ENCODE peak calls at places on chromosomes 5 and 9, in five cellular contexts. One of them, this sample, is unnamed. For H3K4me1, the result is how much of the 10 kb centered on the place peaks cover.

GRCh38 chr5:127549551-127549950 is 32.1 kb downstream of the PRRC1 start:
- DNase-seq in upper lobe of left lung: no peak
- DNase-seq in SJSA1: peak
- DNase-seq in HAP-1: no peak
- DNase-seq in CD4-positive, alpha-beta memory T cell: no peak
- DNase-seq in this sample: no peak

GRCh38 chr9:104810421-104811339 is 46.8 kb downstream of the NIPSNAP3B start:
- DNase-seq in upper lobe of left lung: no peak
- DNase-seq in HAP-1: no peak
- DNase-seq in SJSA1: no peak
- DNase-seq in CD4-positive, alpha-beta memory T cell: no peak
- DNase-seq in this sample: no peak

GRCh38 chr9:19232830-19233194 is 2.3 kb downstream of the DENND4C start:
- DNase-seq in HAP-1: peak
- DNase-seq in upper lobe of left lung: no peak
- DNase-seq in CD4-positive, alpha-beta memory T cell: peak
- DNase-seq in SJSA1: no peak
- DNase-seq in this sample: no peak

GRCh38 chr9:136543830-136544548 is 1.9 kb downstream of the NOTCH1 start:
- DNase-seq in CD4-positive, alpha-beta memory T cell: no peak
- DNase-seq in upper lobe of left lung: peak
- DNase-seq in SJSA1: no peak
- DNase-seq in HAP-1: no peak
- DNase-seq in this sample: no peak

GRCh38 chr5:174759091-174759490 is 34.7 kb downstream of the MSX2 start:
- DNase-seq in SJSA1: no peak
- DNase-seq in HAP-1: no peak
- DNase-seq in upper lobe of left lung: no peak
- DNase-seq in CD4-positive, alpha-beta memory T cell: no peak
- DNase-seq in this sample: no peak

GRCh38 chr5:1910861-1911772 is 28.4 kb upstream of the IRX4 start:
- DNase-seq in HAP-1: no peak
- DNase-seq in upper lobe of left lung: no peak
- DNase-seq in SJSA1: no peak
- DNase-seq in CD4-positive, alpha-beta memory T cell: no peak
- DNase-seq in this sample: no peak

GRCh38 chr5:151298063-151298462 is 5.5 kb downstream of the SLC36A3 start:
- DNase-seq in HAP-1: no peak
- DNase-seq in CD4-positive, alpha-beta memory T cell: no peak
- DNase-seq in upper lobe of left lung: no peak
- DNase-seq in SJSA1: no peak
- DNase-seq in this sample: no peak

GRCh38 chr9:132752877-132753592 is 82.8 kb downstream of the GTF3C4 start:
- DNase-seq in upper lobe of left lung: no peak
- DNase-seq in CD4-positive, alpha-beta memory T cell: no peak
- DNase-seq in HAP-1: no peak
- DNase-seq in SJSA1: peak
- DNase-seq in this sample: no peak

GRCh38 chr5:179118756-179119414 is 58.7 kb downstream of the ZNF354C start:
- DNase-seq in SJSA1: no peak
- DNase-seq in upper lobe of left lung: no peak
- DNase-seq in CD4-positive, alpha-beta memory T cell: no peak
- DNase-seq in HAP-1: no peak
- DNase-seq in this sample: peak

GRCh38 chr9:30075451-30076199 is 2308.8 kb upstream of the ACO1 start:
- DNase-seq in SJSA1: no peak
- DNase-seq in upper lobe of left lung: no peak
- DNase-seq in CD4-positive, alpha-beta memory T cell: peak
- DNase-seq in HAP-1: no peak
- DNase-seq in this sample: no peak

GRCh38 chr9:135498381-135499126 is 1.9 kb upstream of the MRPS2 start:
- DNase-seq in upper lobe of left lung: no peak
- DNase-seq in HAP-1: no peak
- DNase-seq in SJSA1: no peak
- DNase-seq in CD4-positive, alpha-beta memory T cell: no peak
- DNase-seq in this sample: no peak

GRCh38 chr9:136013524-136014034 is 52.4 kb upstream of the UBAC1 start:
- DNase-seq in SJSA1: no peak
- DNase-seq in upper lobe of left lung: peak
- DNase-seq in CD4-positive, alpha-beta memory T cell: no peak
- DNase-seq in HAP-1: no peak
- DNase-seq in this sample: peak

GRCh38 chr9:99299214-99300102 is 77.4 kb downstream of the SEC61B start:
- DNase-seq in upper lobe of left lung: no peak
- DNase-seq in SJSA1: peak
- DNase-seq in CD4-positive, alpha-beta memory T cell: no peak
- DNase-seq in HAP-1: no peak
- DNase-seq in this sample: no peak

GRCh38 chr9:6805532-6805931 is 47.8 kb downstream of the KDM4C start:
- DNase-seq in SJSA1: no peak
- DNase-seq in upper lobe of left lung: no peak
- DNase-seq in HAP-1: no peak
- DNase-seq in CD4-positive, alpha-beta memory T cell: no peak
- DNase-seq in this sample: no peak

GRCh38 chr5:41878598-41879305 is 8.5 kb upstream of the OXCT1 start:
- DNase-seq in upper lobe of left lung: no peak
- DNase-seq in HAP-1: peak
- DNase-seq in SJSA1: no peak
- DNase-seq in CD4-positive, alpha-beta memory T cell: no peak
- DNase-seq in this sample: no peak

GRCh38 chr5:111756701-111757581 is at the start of gene NREP:
- DNase-seq in CD4-positive, alpha-beta memory T cell: peak
- DNase-seq in HAP-1: peak
- DNase-seq in SJSA1: peak
- DNase-seq in upper lobe of left lung: peak
- DNase-seq in this sample: peak

GRCh38 chr5:125835293-125836172 is 587.7 kb upstream of the GRAMD2B start:
- DNase-seq in SJSA1: peak
- DNase-seq in upper lobe of left lung: no peak
- DNase-seq in CD4-positive, alpha-beta memory T cell: no peak
- DNase-seq in HAP-1: peak
- DNase-seq in this sample: no peak

GRCh38 chr5:100799166-100799565 is 103.9 kb downstream of the ST8SIA4 start:
- DNase-seq in CD4-positive, alpha-beta memory T cell: no peak
- DNase-seq in SJSA1: no peak
- DNase-seq in upper lobe of left lung: no peak
- DNase-seq in HAP-1: no peak
- DNase-seq in this sample: no peak

GRCh38 chr9:98765276-98765675 is 31.1 kb downstream of the ANKS6 start:
- DNase-seq in upper lobe of left lung: no peak
- DNase-seq in HAP-1: no peak
- DNase-seq in SJSA1: no peak
- DNase-seq in CD4-positive, alpha-beta memory T cell: no peak
- DNase-seq in this sample: no peak

GRCh38 chr9:20550326-20550725 is 72.0 kb downstream of the MLLT3 start:
- DNase-seq in SJSA1: no peak
- DNase-seq in HAP-1: no peak
- DNase-seq in upper lobe of left lung: no peak
- DNase-seq in CD4-positive, alpha-beta memory T cell: no peak
- DNase-seq in this sample: no peak

GRCh38 chr9:20551236-20551635 is 71.1 kb downstream of the MLLT3 start:
- DNase-seq in CD4-positive, alpha-beta memory T cell: no peak
- DNase-seq in upper lobe of left lung: no peak
- DNase-seq in SJSA1: no peak
- DNase-seq in HAP-1: no peak
- DNase-seq in this sample: no peak

GRCh38 chr9:20553750-20554149 is 68.5 kb downstream of the MLLT3 start:
- DNase-seq in HAP-1: no peak
- DNase-seq in CD4-positive, alpha-beta memory T cell: no peak
- DNase-seq in upper lobe of left lung: no peak
- DNase-seq in SJSA1: no peak
- DNase-seq in this sample: no peak

GRCh38 chr9:20551835-20552234 is 70.5 kb downstream of the MLLT3 start:
- DNase-seq in upper lobe of left lung: no peak
- DNase-seq in HAP-1: no peak
- DNase-seq in SJSA1: no peak
- DNase-seq in CD4-positive, alpha-beta memory T cell: no peak
- DNase-seq in this sample: no peak

GRCh38 chr9:20552874-20553624 is 69.2 kb downstream of the MLLT3 start:
- DNase-seq in SJSA1: peak
- DNase-seq in HAP-1: no peak
- DNase-seq in CD4-positive, alpha-beta memory T cell: peak
- DNase-seq in upper lobe of left lung: no peak
- DNase-seq in this sample: no peak
- H3K4me1 ChIP-seq in SJSA1: under half
- H3K4me1 ChIP-seq in HAP-1: under half
- H3K4me1 ChIP-seq in CD4-positive, alpha-beta memory T cell: half or more
- H3K4me1 ChIP-seq in upper lobe of left lung: under half
- H3K4me1 ChIP-seq in this sample: under half

GRCh38 chr5:168327019-168327421 is 35.6 kb downstream of the WWC1 start:
- DNase-seq in CD4-positive, alpha-beta memory T cell: no peak
- DNase-seq in HAP-1: no peak
- DNase-seq in SJSA1: no peak
- DNase-seq in upper lobe of left lung: no peak
- DNase-seq in this sample: no peak

GRCh38 chr5:168329302-168329701 is 37.9 kb downstream of the WWC1 start:
- DNase-seq in CD4-positive, alpha-beta memory T cell: no peak
- DNase-seq in upper lobe of left lung: no peak
- DNase-seq in SJSA1: peak
- DNase-seq in HAP-1: no peak
- DNase-seq in this sample: no peak

GRCh38 chr5:168327451-168327850 is 36.0 kb downstream of the WWC1 start:
- DNase-seq in upper lobe of left lung: no peak
- DNase-seq in CD4-positive, alpha-beta memory T cell: no peak
- DNase-seq in HAP-1: no peak
- DNase-seq in SJSA1: no peak
- DNase-seq in this sample: no peak

GRCh38 chr5:168327994-168328393 is 36.5 kb downstream of the WWC1 start:
- DNase-seq in upper lobe of left lung: no peak
- DNase-seq in CD4-positive, alpha-beta memory T cell: no peak
- DNase-seq in HAP-1: no peak
- DNase-seq in SJSA1: no peak
- DNase-seq in this sample: no peak

GRCh38 chr5:168328804-168329203 is 37.4 kb downstream of the WWC1 start:
- DNase-seq in HAP-1: no peak
- DNase-seq in SJSA1: no peak
- DNase-seq in CD4-positive, alpha-beta memory T cell: no peak
- DNase-seq in upper lobe of left lung: no peak
- DNase-seq in this sample: no peak
- H3K4me1 ChIP-seq in HAP-1: under half
- H3K4me1 ChIP-seq in SJSA1: under half
- H3K4me1 ChIP-seq in CD4-positive, alpha-beta memory T cell: under half
- H3K4me1 ChIP-seq in upper lobe of left lung: under half
- H3K4me1 ChIP-seq in this sample: under half

GRCh38 chr9:4486176-4486575 is 4.1 kb upstream of the SLC1A1 start:
- DNase-seq in upper lobe of left lung: no peak
- DNase-seq in CD4-positive, alpha-beta memory T cell: no peak
- DNase-seq in SJSA1: no peak
- DNase-seq in HAP-1: no peak
- DNase-seq in this sample: no peak
- H3K4me1 ChIP-seq in upper lobe of left lung: under half
- H3K4me1 ChIP-seq in CD4-positive, alpha-beta memory T cell: under half
- H3K4me1 ChIP-seq in SJSA1: under half
- H3K4me1 ChIP-seq in HAP-1: under half
- H3K4me1 ChIP-seq in this sample: under half

GRCh38 chr9:134388976-134389375 is 62.7 kb downstream of the RXRA start:
- DNase-seq in HAP-1: no peak
- DNase-seq in upper lobe of left lung: no peak
- DNase-seq in SJSA1: no peak
- DNase-seq in CD4-positive, alpha-beta memory T cell: no peak
- DNase-seq in this sample: no peak

GRCh38 chr9:134389659-134390058 is 63.4 kb downstream of the RXRA start:
- DNase-seq in HAP-1: no peak
- DNase-seq in SJSA1: no peak
- DNase-seq in upper lobe of left lung: no peak
- DNase-seq in CD4-positive, alpha-beta memory T cell: no peak
- DNase-seq in this sample: no peak

GRCh38 chr9:134391319-134392231 is 65.3 kb downstream of the RXRA start:
- DNase-seq in HAP-1: no peak
- DNase-seq in CD4-positive, alpha-beta memory T cell: peak
- DNase-seq in SJSA1: no peak
- DNase-seq in upper lobe of left lung: peak
- DNase-seq in this sample: no peak

GRCh38 chr9:134390537-134390936 is 64.3 kb downstream of the RXRA start:
- DNase-seq in upper lobe of left lung: no peak
- DNase-seq in CD4-positive, alpha-beta memory T cell: peak
- DNase-seq in HAP-1: no peak
- DNase-seq in SJSA1: no peak
- DNase-seq in this sample: no peak

DNA sequence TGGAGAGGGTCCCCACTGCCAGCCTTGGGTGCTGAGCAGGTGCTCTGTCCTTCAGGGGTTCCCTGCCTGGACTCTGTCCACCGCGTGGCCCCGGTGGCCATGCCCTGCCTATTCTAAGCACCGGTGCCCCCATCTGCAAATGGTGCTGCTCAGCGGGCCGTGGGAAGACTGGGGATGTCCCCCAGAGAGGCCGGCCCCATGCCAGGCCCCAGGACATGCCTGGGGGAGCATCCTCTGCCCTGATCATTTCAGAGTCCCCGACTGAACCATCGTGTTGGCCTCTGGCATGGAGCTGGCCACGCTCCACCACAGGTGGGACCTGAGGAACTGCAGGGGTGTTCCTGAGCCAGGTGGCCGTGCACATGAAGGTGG is 64.7 kb downstream of the RXRA start:
- DNase-seq in CD4-positive, alpha-beta memory T cell: no peak
- DNase-seq in HAP-1: no peak
- DNase-seq in SJSA1: no peak
- DNase-seq in upper lobe of left lung: no peak
- DNase-seq in this sample: no peak
- H3K4me1 ChIP-seq in CD4-positive, alpha-beta memory T cell: half or more
- H3K4me1 ChIP-seq in HAP-1: under half
- H3K4me1 ChIP-seq in SJSA1: under half
- H3K4me1 ChIP-seq in upper lobe of left lung: half or more
- H3K4me1 ChIP-seq in this sample: under half

DNA sequence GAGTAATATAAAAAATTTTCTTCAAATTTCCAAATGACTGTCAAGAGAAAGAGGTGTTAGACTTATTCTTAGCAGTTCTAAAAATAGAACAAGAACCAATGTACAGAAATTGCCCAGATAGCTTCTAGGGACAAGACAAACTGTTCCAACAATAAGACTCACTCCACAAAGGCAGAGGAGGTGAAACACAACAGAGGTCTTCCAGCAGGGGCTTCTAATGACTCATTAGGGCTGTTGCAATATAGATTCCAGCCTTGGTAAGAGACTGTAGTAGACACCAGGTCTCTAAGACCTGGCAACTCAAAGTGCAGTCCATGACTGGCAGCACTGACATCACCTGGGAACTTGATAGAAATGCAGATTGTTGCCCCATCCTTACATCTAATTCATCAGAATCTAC is 134.6 kb upstream of the VLDLR start:
- DNase-seq in HAP-1: no peak
- DNase-seq in CD4-positive, alpha-beta memory T cell: no peak
- DNase-seq in SJSA1: no peak
- DNase-seq in upper lobe of left lung: no peak
- DNase-seq in this sample: no peak
- H3K4me1 ChIP-seq in HAP-1: under half
- H3K4me1 ChIP-seq in CD4-positive, alpha-beta memory T cell: under half
- H3K4me1 ChIP-seq in SJSA1: under half
- H3K4me1 ChIP-seq in upper lobe of left lung: under half
- H3K4me1 ChIP-seq in this sample: under half

GRCh38 chr5:150143725-150144058 is 12.0 kb downstream of the PDGFRB start:
- DNase-seq in HAP-1: no peak
- DNase-seq in SJSA1: no peak
- DNase-seq in upper lobe of left lung: no peak
- DNase-seq in CD4-positive, alpha-beta memory T cell: no peak
- DNase-seq in this sample: no peak
- H3K4me1 ChIP-seq in HAP-1: under half
- H3K4me1 ChIP-seq in SJSA1: half or more
- H3K4me1 ChIP-seq in upper lobe of left lung: under half
- H3K4me1 ChIP-seq in CD4-positive, alpha-beta memory T cell: under half
- H3K4me1 ChIP-seq in this sample: under half

GRCh38 chr5:176636426-176636825 is 6.0 kb downstream of the EIF4E1B start:
- DNase-seq in CD4-positive, alpha-beta memory T cell: no peak
- DNase-seq in SJSA1: no peak
- DNase-seq in HAP-1: no peak
- DNase-seq in upper lobe of left lung: no peak
- DNase-seq in this sample: no peak
- H3K4me1 ChIP-seq in CD4-positive, alpha-beta memory T cell: under half
- H3K4me1 ChIP-seq in SJSA1: under half
- H3K4me1 ChIP-seq in HAP-1: under half
- H3K4me1 ChIP-seq in upper lobe of left lung: under half
- H3K4me1 ChIP-seq in this sample: under half

This sample was measured in aorta.